ENCODE peak calls at places on chromosome 18, in five cellular contexts. W, R, T, I and N are unnamed samples.

GRCh38 chr18:59605633-59606192 is 91.5 kb downstream of the CCBE1 start:
- DNase-seq in T (no peak), R (no peak), I (no peak), W (no peak), N (no peak)

GRCh38 chr18:814300-815084 is 2.5 kb upstream of the YES1 start:
- DNase-seq in I (no peak), R (no peak), W (no peak), T (no peak), N (no peak)

GRCh38 chr18:64167408-64167807 is 18.5 kb upstream of the LINC00305 start:
- DNase-seq in T (no peak), W (no peak), R (no peak), I (no peak), N (no peak)

GRCh38 chr18:28193177-28193778 is 16.3 kb upstream of the CDH2 start:
- DNase-seq in W (no peak), I (no peak), R (no peak), T (no peak), N (no peak)

GRCh38 chr18:39806519-39806918 is 2148.5 kb upstream of the PIK3C3 start:
- DNase-seq in W (no peak), T (peak), I (no peak), R (no peak), N (no peak)

GRCh38 chr18:32930695-32931301 is 158.0 kb upstream of the KLHL14 start:
- DNase-seq in T (peak), R (peak), W (no peak), I (peak), N (no peak)

GRCh38 chr18:13892098-13892497 is 23.2 kb downstream of the MC2R start:
- DNase-seq in I (no peak), W (no peak), T (no peak), R (no peak), N (no peak)

GRCh38 chr18:42719221-42719620 is 396.3 kb downstream of the RIT2 start:
- DNase-seq in I (no peak), T (peak), R (no peak), W (no peak), N (no peak)

GRCh38 chr18:77062518-77063003 is 70.0 kb downstream of the MBP start:
- DNase-seq in T (no peak), I (no peak), W (no peak), R (no peak), N (peak)

GRCh38 chr18:39776766-39777165 is 2178.3 kb upstream of the PIK3C3 start:
- DNase-seq in R (no peak), I (no peak), W (no peak), T (no peak), N (no peak)

GRCh38 chr18:713135-713490 is 683 bp upstream of the ENOSF1 start:
- DNase-seq in W (no peak), I (no peak), R (no peak), T (no peak), N (peak)

GRCh38 chr18:9835796-9836195 is 50.0 kb upstream of the TXNDC2 start:
- DNase-seq in W (no peak), T (no peak), I (no peak), R (peak), N (no peak)

GRCh38 chr18:9832871-9833270 is 52.9 kb upstream of the TXNDC2 start:
- DNase-seq in R (no peak), I (no peak), W (no peak), T (no peak), N (no peak)

GRCh38 chr18:9834551-9834950 is 51.2 kb upstream of the TXNDC2 start:
- DNase-seq in R (no peak), T (no peak), I (no peak), W (no peak), N (no peak)

GRCh38 chr18:9838144-9838877 is 47.5 kb upstream of the TXNDC2 start:
- DNase-seq in R (no peak), I (no peak), T (no peak), W (peak), N (no peak)

DNA sequence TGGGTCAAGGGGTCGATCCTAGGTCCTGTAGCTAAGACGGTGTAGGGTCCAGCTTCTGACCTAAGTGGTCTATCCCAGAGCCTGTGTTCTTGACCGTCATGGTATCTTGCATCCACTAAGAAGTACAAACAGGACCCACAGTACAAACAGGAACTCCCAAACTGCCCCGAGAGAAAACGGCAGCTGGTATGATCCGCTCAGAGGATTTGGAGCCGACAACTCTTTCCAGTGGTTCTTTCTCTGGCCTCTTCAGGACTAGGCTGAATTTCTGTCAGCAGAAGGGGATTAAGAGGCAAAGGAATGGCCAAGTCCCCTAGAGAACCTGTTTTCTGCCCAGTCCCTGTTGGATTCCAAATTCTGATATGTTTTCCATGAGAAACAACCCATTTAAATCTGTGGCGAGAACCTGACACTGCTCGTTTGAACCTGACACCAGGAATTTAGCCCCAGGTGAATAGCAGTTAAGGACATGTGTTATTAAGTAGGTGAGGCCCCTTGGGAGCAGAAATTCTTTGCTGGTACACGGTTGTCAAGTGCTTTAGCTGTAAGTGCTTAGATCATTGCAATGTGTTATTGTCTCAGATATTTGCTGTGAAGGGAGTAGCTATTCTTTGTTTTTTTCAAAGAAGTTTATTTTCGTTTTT is 50.5 kb upstream of the TXNDC2 start:
- DNase-seq in R (no peak), T (peak), I (no peak), W (no peak), N (no peak)
- H3K4me3 ChIP-seq in R (no peak), T (no peak), I (no peak), W (no peak), N (no peak)

GRCh38 chr18:26457611-26458350 is 90.6 kb downstream of the KCTD1 start:
- DNase-seq in T (no peak), I (no peak), W (no peak), R (no peak), N (no peak)
- TF ChIP-seq CTCF in T (no peak), I (no peak), W (no peak), R (no peak), N (no peak)

GRCh38 chr18:51030537-51031258 is 685 bp downstream of the SMAD4 start:
- DNase-seq in I (peak), W (peak), R (peak), T (peak), N (peak)

GRCh38 chr18:51029378-51029693 is 677 bp upstream of the SMAD4 start:
- DNase-seq in T (no peak), I (no peak), R (no peak), W (no peak), N (no peak)

GRCh38 chr18:51029694-51030536 is at the start of gene SMAD4:
- DNase-seq in T (peak), R (peak), I (peak), W (peak), N (peak)

GRCh38 chr18:51028201-51028805 is 1.7 kb upstream of the SMAD4 start:
- DNase-seq in W (no peak), T (no peak), I (no peak), R (no peak), N (no peak)

GRCh38 chr18:51032193-51032592 is 2.2 kb downstream of the SMAD4 start:
- DNase-seq in R (no peak), I (no peak), T (no peak), W (no peak), N (no peak)
- H3K4me3 ChIP-seq in R (peak), I (no peak), T (peak), W (no peak), N (no peak)

DNA sequence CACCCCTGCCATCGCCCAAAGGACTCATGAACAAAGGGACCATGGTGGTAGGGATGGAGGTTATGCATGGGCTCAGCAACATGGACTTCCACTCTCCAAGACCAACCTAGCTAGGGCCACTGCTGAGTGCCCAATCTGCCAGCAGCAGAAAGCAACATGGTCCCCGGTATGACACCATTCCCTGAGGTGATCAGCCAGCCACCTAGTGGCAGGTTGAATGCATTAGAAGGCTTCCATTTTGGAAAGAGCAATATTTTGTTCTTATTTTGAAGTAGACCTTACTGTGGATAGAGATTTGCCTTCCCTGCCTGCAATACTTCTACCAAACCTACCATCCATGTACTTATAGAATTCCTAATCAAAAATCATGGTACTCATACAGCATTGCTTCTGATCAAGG is 99.8 kb downstream of the METTL4 start:
- DNase-seq in I (no peak), T (no peak), R (no peak), W (no peak), N (no peak)
- TF ChIP-seq CTCF in I (peak), T (peak), R (peak), W (no peak), N (no peak)

DNA sequence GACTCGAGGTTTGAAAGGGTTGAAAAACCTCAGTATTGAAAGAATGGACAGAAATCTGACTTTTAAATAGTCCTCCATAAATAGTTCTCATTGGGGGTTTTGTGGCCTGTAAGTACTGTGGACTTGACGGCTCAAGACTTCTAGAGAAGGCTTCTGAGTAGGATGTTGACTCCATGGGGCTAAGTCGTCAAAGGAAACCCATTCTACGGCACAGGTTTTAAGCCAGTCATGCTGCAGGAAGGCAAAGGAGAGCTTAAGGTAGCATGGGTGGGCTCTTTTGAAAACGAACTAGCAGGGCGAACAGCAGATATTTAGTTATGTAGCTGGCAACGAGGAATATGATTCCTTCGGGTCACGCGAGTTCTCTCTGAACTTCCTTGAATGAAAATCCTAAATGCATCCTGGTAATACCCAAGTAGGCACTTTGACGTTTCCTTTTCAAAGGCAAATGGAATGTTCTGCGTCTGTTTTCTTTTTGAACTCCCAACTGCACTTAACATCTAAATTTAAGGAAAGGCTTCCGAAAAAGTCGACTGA is 1.1 kb upstream of the NEDD4L start:
- DNase-seq in T (no peak), I (no peak), R (no peak), W (no peak), N (no peak)
- H3K4me3 ChIP-seq in T (peak), I (peak), R (peak), W (peak), N (peak)

GRCh38 chr18:46264255-46264654 is 160.1 kb downstream of the HAUS1 start:
- DNase-seq in W (no peak), T (peak), R (no peak), I (peak), N (no peak)
- TF ChIP-seq CTCF in W (no peak), T (no peak), R (no peak), I (no peak), N (no peak)

DNA sequence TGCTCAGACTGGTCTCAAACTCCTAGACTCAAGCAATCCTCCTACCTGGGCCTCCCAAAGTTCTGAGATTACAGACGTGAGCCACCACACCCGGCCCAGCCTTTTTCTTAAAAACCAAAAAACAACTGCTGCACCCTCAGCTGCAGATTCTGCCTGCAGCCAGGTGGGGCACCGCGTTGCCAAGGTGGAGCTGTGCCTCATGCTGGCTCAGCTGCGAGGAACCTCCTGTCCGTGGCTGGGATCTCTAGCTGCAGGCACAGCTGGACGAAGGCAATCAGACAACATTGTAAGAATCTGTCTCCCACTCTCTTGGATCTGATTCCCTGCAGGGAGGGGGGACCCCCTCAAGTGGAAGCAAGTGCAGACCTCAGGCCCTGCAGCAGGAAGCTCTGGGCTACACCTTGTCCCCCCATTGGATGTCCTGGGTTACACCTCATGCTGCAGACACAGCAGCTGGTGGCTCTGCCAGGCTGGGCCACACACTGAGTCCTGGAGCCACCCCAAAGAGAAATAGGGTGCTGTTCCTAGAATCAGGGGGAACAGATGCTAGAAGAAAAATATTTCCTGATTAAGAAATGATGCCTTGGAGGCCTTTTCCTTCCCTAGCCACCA is 24.1 kb downstream of the CIDEA start:
- DNase-seq in R (no peak), W (no peak), I (no peak), T (peak), N (no peak)
- H3K4me3 ChIP-seq in R (no peak), W (peak), I (no peak), T (no peak), N (peak)

GRCh38 chr18:44968336-44968735 is 287.6 kb downstream of the SETBP1 start:
- DNase-seq in R (no peak), T (no peak), I (no peak), W (no peak), N (no peak)
- TF ChIP-seq CTCF in R (peak), T (peak), I (no peak), W (no peak), N (no peak)

GRCh38 chr18:63107931-63108330 is 211.6 kb downstream of the BCL2 start:
- DNase-seq in R (no peak), T (no peak), I (no peak), W (no peak), N (no peak)
- H3K4me3 ChIP-seq in R (no peak), T (no peak), I (no peak), W (no peak), N (no peak)

DNA sequence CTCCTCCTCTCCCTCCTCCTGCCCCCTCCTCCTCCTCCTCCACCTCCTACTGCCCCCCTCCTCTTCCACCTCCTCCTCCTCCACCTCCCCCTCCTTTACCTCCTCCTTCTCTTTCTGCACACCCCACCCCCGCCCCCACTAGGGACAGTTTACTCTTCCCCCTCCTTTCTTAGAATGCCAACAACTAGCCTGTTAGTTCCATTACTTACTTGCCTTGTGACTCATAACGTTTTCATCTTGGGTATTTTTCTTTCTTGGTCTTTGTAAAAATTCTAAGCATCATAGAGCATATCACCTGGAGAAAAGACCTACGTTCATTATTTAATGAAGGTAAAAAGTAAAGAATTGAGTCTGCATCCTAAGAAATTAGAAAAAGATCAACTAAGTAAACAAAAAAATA is 165.3 kb downstream of the NEDD4L start:
- DNase-seq in R (no peak), T (no peak), W (no peak), I (no peak), N (no peak)
- TF ChIP-seq CTCF in R (no peak), T (no peak), W (no peak), I (no peak), N (no peak)